ENCODE peak calls at places on chromosomes 7 and 10, in five cellular contexts. N, V, R, B and U are unnamed samples.

GRCh38 chr10:64574371-64574770 is 1053.2 kb downstream of the REEP3 start:
- DNase-seq in V (no peak), N (no peak), B (no peak), R (peak), U (no peak)

GRCh38 chr10:104521901-104522827 is 118.9 kb upstream of the SORCS3 start:
- DNase-seq in B (no peak), V (no peak), R (no peak), N (no peak), U (no peak)

GRCh38 chr7:24697416-24697815 is 59.8 kb downstream of the GSDME start:
- DNase-seq in V (no peak), B (no peak), N (no peak), R (no peak), U (no peak)

GRCh38 chr7:68267486-68267885 is 1270.9 kb downstream of the TYW1 start:
- DNase-seq in V (no peak), R (no peak), N (no peak), B (no peak), U (no peak)

GRCh38 chr7:35648367-35648766 is 46.6 kb downstream of the HERPUD2 start:
- DNase-seq in N (no peak), B (no peak), R (no peak), V (no peak), U (no peak)

GRCh38 chr10:6766061-6766460 is 186.0 kb upstream of the PRKCQ start:
- DNase-seq in B (no peak), V (no peak), R (no peak), N (no peak), U (no peak)

GRCh38 chr10:124875596-124875995 is 66.3 kb upstream of the ZRANB1 start:
- DNase-seq in R (no peak), V (no peak), N (no peak), B (no peak), U (no peak)

GRCh38 chr10:114172776-114173555 is 1.0 kb downstream of the CCDC186 start:
- DNase-seq in V (no peak), R (no peak), N (no peak), B (no peak), U (no peak)

GRCh38 chr10:123241391-123242141 is 87.4 kb downstream of the BUB3 start:
- DNase-seq in R (no peak), B (no peak), V (peak), N (no peak), U (no peak)

GRCh38 chr7:28708033-28708451 is 250.1 kb downstream of the TRIL start:
- DNase-seq in V (no peak), N (no peak), R (no peak), B (no peak), U (no peak)

GRCh38 chr7:14381306-14381705 is 391.8 kb upstream of the ETV1 start:
- DNase-seq in N (no peak), V (no peak), B (no peak), R (no peak), U (no peak)

GRCh38 chr7:158080899-158081445 is 506.7 kb downstream of the PTPRN2 start:
- DNase-seq in R (no peak), B (no peak), V (no peak), N (no peak), U (no peak)

GRCh38 chr10:124000792-124001201 is 92.6 kb downstream of the CHST15 start:
- DNase-seq in R (no peak), V (peak), N (no peak), B (no peak), U (no peak)

GRCh38 chr10:103663802-103664201 is 170.3 kb downstream of the NEURL1 start:
- DNase-seq in B (no peak), V (no peak), R (no peak), N (no peak), U (no peak)

GRCh38 chr10:5574642-5575131 is 49.9 kb downstream of the CALML3 start:
- DNase-seq in N (no peak), B (no peak), R (no peak), V (no peak), U (no peak)

GRCh38 chr10:48632166-48632565 is 27.3 kb upstream of the ARHGAP22 start:
- DNase-seq in B (no peak), R (no peak), V (no peak), N (no peak), U (no peak)

GRCh38 chr10:113959383-113959760 is 84.3 kb upstream of the ADRB1 start:
- DNase-seq in V (no peak), B (no peak), R (no peak), N (no peak), U (peak)

GRCh38 chr10:44723654-44724053 is 187.5 kb upstream of the TMEM72 start:
- DNase-seq in B (no peak), V (no peak), N (no peak), R (no peak), U (no peak)

GRCh38 chr10:44725404-44725803 is 185.7 kb upstream of the TMEM72 start:
- DNase-seq in V (no peak), N (no peak), R (no peak), B (no peak), U (no peak)

GRCh38 chr10:44723082-44723481 is 188.1 kb upstream of the TMEM72 start:
- DNase-seq in N (no peak), V (no peak), B (no peak), R (no peak), U (no peak)

GRCh38 chr10:44724415-44725174 is 186.5 kb upstream of the TMEM72 start:
- DNase-seq in R (no peak), N (peak), B (no peak), V (no peak), U (no peak)
- TF ChIP-seq POLR2A in R (no peak), N (no peak), B (no peak), V (no peak), U (no peak)

GRCh38 chr7:147089608-147090007 is 973.0 kb downstream of the CNTNAP2 start:
- DNase-seq in B (no peak), V (no peak), N (no peak), R (no peak), U (no peak)
- TF ChIP-seq POLR2AphosphoS5 in B (no peak), V (no peak), N (no peak), R (no peak), U (no peak)

DNA sequence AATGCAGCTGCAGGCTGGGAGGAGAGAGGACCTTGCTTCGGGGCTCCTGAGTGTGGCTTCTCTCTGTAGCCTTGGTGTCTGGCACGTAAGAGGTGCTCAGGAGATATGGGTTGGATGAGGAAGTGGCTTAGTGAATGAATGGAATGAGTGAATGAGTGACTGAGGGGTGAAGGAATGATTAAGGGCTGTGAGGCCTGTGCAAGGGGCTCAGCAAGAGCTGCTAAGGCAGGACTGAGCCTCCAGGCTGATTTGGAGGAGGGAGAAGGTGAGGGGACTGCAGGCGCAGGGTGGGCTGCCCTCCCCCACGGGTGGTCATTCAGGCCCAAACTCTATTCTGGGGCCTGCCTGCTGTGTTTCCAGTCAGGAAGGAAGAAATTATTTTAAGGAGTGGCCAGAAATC is 49.7 kb upstream of the SAMD8 start:
- DNase-seq in N (no peak), R (no peak), V (no peak), B (no peak), U (no peak)
- TF ChIP-seq TAF1 in N (no peak), R (no peak), V (no peak), B (no peak), U (no peak)

GRCh38 chr10:121516071-121516470 is 82.2 kb downstream of the FGFR2 start:
- DNase-seq in R (no peak), B (no peak), N (no peak), V (no peak), U (no peak)

GRCh38 chr10:121514141-121514865 is 83.9 kb downstream of the FGFR2 start:
- DNase-seq in R (no peak), V (no peak), B (no peak), N (no peak), U (no peak)

GRCh38 chr10:121509776-121510175 is 88.5 kb downstream of the FGFR2 start:
- DNase-seq in V (no peak), R (no peak), B (no peak), N (no peak), U (no peak)

GRCh38 chr10:121510201-121510771 is 88.0 kb downstream of the FGFR2 start:
- DNase-seq in R (no peak), N (no peak), B (no peak), V (no peak), U (no peak)

GRCh38 chr10:121511943-121512342 is 86.3 kb downstream of the FGFR2 start:
- DNase-seq in N (no peak), V (no peak), R (no peak), B (no peak), U (no peak)
- TF ChIP-seq POLR2A in N (no peak), V (no peak), R (no peak), B (no peak), U (no peak)

DNA sequence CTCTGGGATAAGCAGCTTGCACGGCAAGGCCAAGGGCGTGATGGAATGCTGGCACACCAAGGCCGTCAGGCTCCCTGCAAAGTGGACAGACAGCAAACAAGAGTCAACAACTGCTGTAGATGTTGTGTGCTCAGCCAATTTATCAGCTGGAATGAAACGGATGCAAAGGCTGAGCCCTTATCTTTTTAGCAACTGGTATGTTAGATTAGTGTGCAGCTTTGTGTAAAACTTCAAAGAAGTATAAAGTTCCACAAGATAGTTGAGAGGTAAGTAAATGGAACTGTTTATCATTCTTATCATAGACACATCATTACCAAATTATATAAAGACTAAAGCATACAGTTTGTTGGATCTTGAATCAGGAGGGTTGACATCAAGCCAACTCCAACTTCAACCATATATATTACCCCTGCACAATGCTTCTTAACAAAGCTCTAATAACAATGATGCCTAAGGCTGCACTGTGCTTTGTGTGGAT is 289.0 kb downstream of the TNS3 start:
- DNase-seq in N (no peak), R (no peak), B (no peak), V (no peak), U (no peak)
- TF ChIP-seq POLR2AphosphoS5 in N (no peak), R (no peak), B (no peak), V (no peak), U (no peak)

GRCh38 chr10:18020523-18020922 is 68.8 kb downstream of the SLC39A12 start:
- DNase-seq in N (no peak), B (no peak), V (no peak), R (no peak), U (no peak)

DNA sequence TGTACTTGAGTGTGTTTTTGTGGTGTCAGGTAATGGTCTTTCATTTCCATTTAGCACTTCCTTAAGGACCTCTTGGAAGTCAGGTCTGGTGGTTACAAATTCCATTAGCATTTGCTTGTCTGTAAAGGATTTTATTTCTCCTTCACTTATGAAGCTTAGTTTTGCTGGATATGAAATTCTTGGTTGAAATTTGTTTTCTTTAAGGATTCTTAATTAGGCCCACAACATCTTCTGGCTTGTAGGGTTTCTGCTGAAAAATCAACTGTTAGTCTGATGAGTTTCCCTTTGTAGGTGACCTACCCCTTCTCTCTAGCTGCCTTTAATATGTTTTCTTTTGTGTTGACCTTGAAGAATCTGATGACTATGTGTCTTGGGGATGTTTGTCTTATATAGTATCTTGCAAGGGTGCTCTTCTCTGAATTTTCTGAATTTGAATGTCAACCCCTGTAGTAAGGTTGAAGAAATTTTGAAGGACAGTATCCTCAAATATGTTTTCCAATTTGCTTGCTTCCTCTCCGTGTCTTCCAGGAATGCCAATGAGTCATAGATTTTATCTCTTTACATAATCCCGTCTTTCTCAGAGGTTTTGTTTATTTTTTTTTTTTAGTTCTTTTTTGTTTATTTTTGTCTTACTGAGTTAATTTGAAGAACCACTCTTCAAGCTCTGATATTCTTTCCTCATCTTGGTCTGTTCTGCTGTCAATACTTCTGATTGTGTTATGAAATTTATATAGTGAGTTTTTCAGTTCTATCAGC is 70.2 kb downstream of the SLC39A12 start:
- DNase-seq in R (no peak), N (no peak), V (no peak), B (no peak), U (no peak)
- TF ChIP-seq TAF1 in R (no peak), N (no peak), V (no peak), B (no peak), U (no peak)

GRCh38 chr7:48976268-48976667 is 51.9 kb downstream of the CDC14C start:
- DNase-seq in B (no peak), N (no peak), R (no peak), V (no peak), U (no peak)
- TF ChIP-seq POLR2A in B (no peak), N (no peak), R (no peak), V (no peak), U (no peak)

GRCh38 chr10:11509036-11509435 is 102.4 kb downstream of the USP6NL start:
- DNase-seq in N (no peak), B (no peak), V (no peak), R (no peak), U (no peak)
- TF ChIP-seq POLR2AphosphoS5 in N (no peak), B (no peak), V (no peak), R (no peak), U (no peak)

DNA sequence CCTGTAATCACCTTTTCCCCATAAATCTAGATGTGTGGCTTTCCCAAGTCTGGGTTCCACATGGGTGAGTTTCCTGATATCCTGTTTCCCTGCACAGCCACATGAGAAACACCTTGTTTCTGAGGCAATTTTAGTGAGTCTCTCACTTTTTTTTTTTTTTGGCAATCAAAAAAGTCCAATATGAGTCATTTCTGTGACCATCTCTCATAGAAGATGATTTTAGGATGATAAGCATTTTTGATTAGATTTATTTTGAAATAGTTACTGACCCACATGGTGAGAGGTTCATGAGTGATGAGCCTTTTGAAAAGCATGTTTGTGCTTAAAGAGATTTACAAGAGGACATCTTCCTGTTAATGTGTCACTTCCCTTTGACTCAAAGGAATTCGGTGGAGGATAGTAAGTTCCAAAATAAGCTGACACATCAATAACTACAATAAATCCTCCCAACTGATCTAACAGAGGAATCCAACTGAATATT is 464.0 kb downstream of the INHBA start:
- DNase-seq in N (no peak), R (no peak), B (no peak), V (no peak), U (no peak)
- TF ChIP-seq TAF1 in N (no peak), R (no peak), B (no peak), V (no peak), U (no peak)